ENCODE peak calls at places on chromosomes 3 and 15, in seven cellular contexts. One of them, this sample, is unnamed.

GRCh38 chr3:149763565-149763964 is 11.3 kb upstream of the COMMD2 start:
- DNase-seq in IMR-90: no peak
- DNase-seq in mesendoderm: no peak
- DNase-seq in H1: no peak
- DNase-seq in H9: no peak
- DNase-seq in neuronal stem cell: no peak
- DNase-seq in trophoblast cell: peak
- DNase-seq in this sample: no peak

GRCh38 chr3:123421353-123422174 is 27.3 kb downstream of the ADCY5 start:
- DNase-seq in H9: no peak
- DNase-seq in mesendoderm: no peak
- DNase-seq in neuronal stem cell: no peak
- DNase-seq in IMR-90: no peak
- DNase-seq in trophoblast cell: no peak
- DNase-seq in H1: no peak
- DNase-seq in this sample: peak

GRCh38 chr3:29183346-29184087 is 97.4 kb upstream of the RBMS3 start:
- DNase-seq in IMR-90: peak
- DNase-seq in H9: no peak
- DNase-seq in H1: no peak
- DNase-seq in mesendoderm: no peak
- DNase-seq in trophoblast cell: no peak
- DNase-seq in neuronal stem cell: no peak
- DNase-seq in this sample: peak

GRCh38 chr15:63668601-63669000 is 71.4 kb downstream of the FBXL22 start:
- DNase-seq in trophoblast cell: no peak
- DNase-seq in H9: no peak
- DNase-seq in neuronal stem cell: no peak
- DNase-seq in H1: no peak
- DNase-seq in IMR-90: no peak
- DNase-seq in mesendoderm: no peak
- DNase-seq in this sample: no peak

GRCh38 chr3:109731639-109732473 is 394.5 kb upstream of the DPPA4 start:
- DNase-seq in trophoblast cell: peak
- DNase-seq in neuronal stem cell: peak
- DNase-seq in IMR-90: peak
- DNase-seq in H9: no peak
- DNase-seq in mesendoderm: peak
- DNase-seq in H1: no peak
- DNase-seq in this sample: peak

GRCh38 chr3:69542265-69543079 is 156.6 kb upstream of the FRMD4B start:
- DNase-seq in trophoblast cell: no peak
- DNase-seq in H9: peak
- DNase-seq in H1: no peak
- DNase-seq in neuronal stem cell: peak
- DNase-seq in IMR-90: no peak
- DNase-seq in mesendoderm: peak
- DNase-seq in this sample: peak

GRCh38 chr15:27676647-27677046 is 422.5 kb downstream of the OCA2 start:
- DNase-seq in neuronal stem cell: no peak
- DNase-seq in IMR-90: no peak
- DNase-seq in trophoblast cell: no peak
- DNase-seq in H9: no peak
- DNase-seq in mesendoderm: no peak
- DNase-seq in H1: no peak
- DNase-seq in this sample: no peak

GRCh38 chr3:29156071-29156715 is 124.7 kb upstream of the RBMS3 start:
- DNase-seq in mesendoderm: peak
- DNase-seq in neuronal stem cell: peak
- DNase-seq in H1: peak
- DNase-seq in IMR-90: peak
- DNase-seq in trophoblast cell: no peak
- DNase-seq in H9: peak
- DNase-seq in this sample: no peak

GRCh38 chr3:129514563-129514962 is 13.9 kb upstream of the RHO start:
- DNase-seq in neuronal stem cell: no peak
- DNase-seq in H9: no peak
- DNase-seq in H1: no peak
- DNase-seq in trophoblast cell: no peak
- DNase-seq in mesendoderm: no peak
- DNase-seq in IMR-90: no peak
- DNase-seq in this sample: no peak

GRCh38 chr3:123800352-123800682 is 83.8 kb downstream of the MYLK start:
- DNase-seq in neuronal stem cell: no peak
- DNase-seq in mesendoderm: no peak
- DNase-seq in IMR-90: no peak
- DNase-seq in trophoblast cell: no peak
- DNase-seq in H1: no peak
- DNase-seq in H9: no peak
- DNase-seq in this sample: no peak

GRCh38 chr3:22439626-22440025 is 688.6 kb upstream of the ZNF385D start:
- DNase-seq in trophoblast cell: no peak
- DNase-seq in IMR-90: no peak
- DNase-seq in neuronal stem cell: no peak
- DNase-seq in H1: no peak
- DNase-seq in mesendoderm: no peak
- DNase-seq in H9: no peak
- DNase-seq in this sample: no peak

GRCh38 chr15:26126070-26126469 is 262.9 kb upstream of the ATP10A start:
- DNase-seq in IMR-90: no peak
- DNase-seq in neuronal stem cell: no peak
- DNase-seq in H1: no peak
- DNase-seq in mesendoderm: no peak
- DNase-seq in H9: no peak
- DNase-seq in trophoblast cell: no peak
- DNase-seq in this sample: no peak

GRCh38 chr15:61997786-61998185 is 62.5 kb downstream of the VPS13C start:
- DNase-seq in neuronal stem cell: no peak
- DNase-seq in H9: no peak
- DNase-seq in IMR-90: no peak
- DNase-seq in mesendoderm: peak
- DNase-seq in trophoblast cell: no peak
- DNase-seq in H1: no peak
- DNase-seq in this sample: no peak

GRCh38 chr15:40769310-40770146 is at the start of gene C15orf62:
- DNase-seq in IMR-90: peak
- DNase-seq in H1: no peak
- DNase-seq in H9: no peak
- DNase-seq in trophoblast cell: no peak
- DNase-seq in neuronal stem cell: no peak
- DNase-seq in mesendoderm: no peak
- DNase-seq in this sample: no peak

GRCh38 chr15:90580541-90580940 is 50.8 kb downstream of the CRTC3 start:
- DNase-seq in H9: no peak
- DNase-seq in neuronal stem cell: no peak
- DNase-seq in IMR-90: no peak
- DNase-seq in H1: no peak
- DNase-seq in mesendoderm: no peak
- DNase-seq in trophoblast cell: no peak
- DNase-seq in this sample: no peak

GRCh38 chr3:158105124-158105709 is 1.0 kb downstream of the SHOX2 start:
- DNase-seq in H9: peak
- DNase-seq in H1: no peak
- DNase-seq in IMR-90: no peak
- DNase-seq in trophoblast cell: peak
- DNase-seq in mesendoderm: peak
- DNase-seq in neuronal stem cell: no peak
- DNase-seq in this sample: peak

GRCh38 chr3:140252812-140253656 is 318.0 kb downstream of the CLSTN2 start:
- DNase-seq in H9: no peak
- DNase-seq in mesendoderm: no peak
- DNase-seq in IMR-90: no peak
- DNase-seq in neuronal stem cell: no peak
- DNase-seq in trophoblast cell: no peak
- DNase-seq in H1: no peak
- DNase-seq in this sample: no peak

GRCh38 chr3:186788482-186789370 is 5.3 kb downstream of the EIF4A2 start:
- DNase-seq in H9: no peak
- DNase-seq in trophoblast cell: peak
- DNase-seq in H1: no peak
- DNase-seq in mesendoderm: no peak
- DNase-seq in IMR-90: no peak
- DNase-seq in neuronal stem cell: no peak
- DNase-seq in this sample: no peak

GRCh38 chr3:117921411-117921810 is 1113.2 kb downstream of the IGSF11 start:
- DNase-seq in IMR-90: no peak
- DNase-seq in H1: no peak
- DNase-seq in H9: no peak
- DNase-seq in neuronal stem cell: no peak
- DNase-seq in trophoblast cell: no peak
- DNase-seq in mesendoderm: no peak
- DNase-seq in this sample: no peak

GRCh38 chr3:192827863-192828594 is 89.6 kb downstream of the MB21D2 start:
- DNase-seq in H9: no peak
- DNase-seq in H1: no peak
- DNase-seq in IMR-90: no peak
- DNase-seq in neuronal stem cell: no peak
- DNase-seq in mesendoderm: no peak
- DNase-seq in trophoblast cell: no peak
- DNase-seq in this sample: no peak
- H4K8ac ChIP-seq in H9: no peak
- H4K8ac ChIP-seq in H1: no peak
- H4K8ac ChIP-seq in IMR-90: no peak
- H4K8ac ChIP-seq in neuronal stem cell: no peak
- H4K8ac ChIP-seq in mesendoderm: no peak
- H4K8ac ChIP-seq in trophoblast cell: no peak
- H4K8ac ChIP-seq in this sample: no peak

DNA sequence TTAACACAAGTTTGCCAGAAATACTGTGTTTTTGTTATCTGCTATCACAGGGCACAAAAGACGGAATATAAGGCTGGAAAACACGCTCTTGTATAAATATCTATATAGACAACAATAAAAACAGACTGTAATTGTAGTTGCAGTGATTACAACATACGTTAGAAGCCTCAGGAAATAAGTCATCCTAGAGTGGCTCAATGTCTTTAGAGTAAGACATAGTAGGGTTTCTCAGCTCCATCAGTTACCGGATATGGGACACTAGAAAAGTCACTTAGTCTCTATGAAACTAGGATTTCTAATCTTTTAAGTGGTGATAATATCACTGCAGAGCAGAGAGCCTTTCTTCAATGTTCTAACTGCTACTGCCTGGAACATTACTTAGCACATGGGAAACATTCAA is 208.8 kb downstream of the STAG1 start:
- DNase-seq in IMR-90: peak
- DNase-seq in H9: no peak
- DNase-seq in H1: no peak
- DNase-seq in trophoblast cell: peak
- DNase-seq in neuronal stem cell: no peak
- DNase-seq in mesendoderm: no peak
- DNase-seq in this sample: peak
- H4K8ac ChIP-seq in IMR-90: no peak
- H4K8ac ChIP-seq in H9: no peak
- H4K8ac ChIP-seq in H1: no peak
- H4K8ac ChIP-seq in trophoblast cell: no peak
- H4K8ac ChIP-seq in neuronal stem cell: no peak
- H4K8ac ChIP-seq in mesendoderm: no peak
- H4K8ac ChIP-seq in this sample: no peak

GRCh38 chr3:98702166-98702565 is 61.0 kb upstream of the ST3GAL6 start:
- DNase-seq in H1: no peak
- DNase-seq in H9: no peak
- DNase-seq in neuronal stem cell: no peak
- DNase-seq in trophoblast cell: no peak
- DNase-seq in mesendoderm: no peak
- DNase-seq in IMR-90: peak
- DNase-seq in this sample: peak

GRCh38 chr3:98695816-98696215 is 67.3 kb upstream of the ST3GAL6 start:
- DNase-seq in IMR-90: peak
- DNase-seq in H1: no peak
- DNase-seq in H9: no peak
- DNase-seq in trophoblast cell: no peak
- DNase-seq in mesendoderm: no peak
- DNase-seq in neuronal stem cell: no peak
- DNase-seq in this sample: no peak

GRCh38 chr3:98697225-98697624 is 65.9 kb upstream of the ST3GAL6 start:
- DNase-seq in IMR-90: no peak
- DNase-seq in mesendoderm: no peak
- DNase-seq in H1: no peak
- DNase-seq in H9: no peak
- DNase-seq in neuronal stem cell: no peak
- DNase-seq in trophoblast cell: no peak
- DNase-seq in this sample: no peak

GRCh38 chr3:98701276-98701675 is 61.9 kb upstream of the ST3GAL6 start:
- DNase-seq in H9: no peak
- DNase-seq in IMR-90: no peak
- DNase-seq in trophoblast cell: no peak
- DNase-seq in neuronal stem cell: no peak
- DNase-seq in H1: no peak
- DNase-seq in mesendoderm: peak
- DNase-seq in this sample: no peak

DNA sequence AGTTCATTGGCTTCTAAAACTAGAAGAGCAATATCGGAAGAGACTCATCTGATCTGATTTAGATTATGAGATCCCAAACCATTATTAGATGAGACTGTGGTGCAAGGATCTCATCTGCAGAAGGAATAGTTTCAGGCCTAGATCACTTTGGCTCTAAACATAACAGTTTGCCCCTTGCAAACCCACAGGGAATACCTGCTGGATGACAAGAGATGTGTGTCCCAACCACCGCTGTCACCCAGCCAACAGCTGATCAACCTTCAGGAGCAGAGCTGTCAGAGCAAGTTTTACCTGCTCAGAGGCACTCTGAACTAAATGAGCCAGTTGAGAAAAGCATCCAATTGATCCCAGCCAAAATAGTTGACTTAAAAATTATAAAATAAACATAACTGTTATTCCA is 64.0 kb upstream of the ST3GAL6 start:
- DNase-seq in mesendoderm: no peak
- DNase-seq in H1: no peak
- DNase-seq in neuronal stem cell: no peak
- DNase-seq in IMR-90: peak
- DNase-seq in H9: no peak
- DNase-seq in trophoblast cell: peak
- DNase-seq in this sample: no peak
- H4K8ac ChIP-seq in mesendoderm: no peak
- H4K8ac ChIP-seq in H1: no peak
- H4K8ac ChIP-seq in neuronal stem cell: no peak
- H4K8ac ChIP-seq in IMR-90: no peak
- H4K8ac ChIP-seq in H9: no peak
- H4K8ac ChIP-seq in trophoblast cell: no peak
- H4K8ac ChIP-seq in this sample: peak

GRCh38 chr15:68148039-68148438 is 57.1 kb downstream of the CALML4 start:
- DNase-seq in neuronal stem cell: no peak
- DNase-seq in IMR-90: no peak
- DNase-seq in trophoblast cell: no peak
- DNase-seq in H1: no peak
- DNase-seq in mesendoderm: no peak
- DNase-seq in H9: no peak
- DNase-seq in this sample: no peak

GRCh38 chr15:68149059-68149458 is 56.1 kb downstream of the CALML4 start:
- DNase-seq in trophoblast cell: no peak
- DNase-seq in H9: no peak
- DNase-seq in mesendoderm: peak
- DNase-seq in IMR-90: peak
- DNase-seq in neuronal stem cell: no peak
- DNase-seq in H1: no peak
- DNase-seq in this sample: peak

GRCh38 chr15:68143129-68143528 is 62.0 kb downstream of the CALML4 start:
- DNase-seq in H9: no peak
- DNase-seq in IMR-90: no peak
- DNase-seq in trophoblast cell: no peak
- DNase-seq in H1: no peak
- DNase-seq in neuronal stem cell: no peak
- DNase-seq in mesendoderm: no peak
- DNase-seq in this sample: no peak

GRCh38 chr15:68143785-68144184 is 61.3 kb downstream of the CALML4 start:
- DNase-seq in mesendoderm: no peak
- DNase-seq in trophoblast cell: no peak
- DNase-seq in neuronal stem cell: no peak
- DNase-seq in H9: no peak
- DNase-seq in H1: no peak
- DNase-seq in IMR-90: no peak
- DNase-seq in this sample: no peak

GRCh38 chr15:68145706-68146105 is 59.4 kb downstream of the CALML4 start:
- DNase-seq in neuronal stem cell: no peak
- DNase-seq in H9: no peak
- DNase-seq in mesendoderm: no peak
- DNase-seq in H1: no peak
- DNase-seq in IMR-90: peak
- DNase-seq in trophoblast cell: no peak
- DNase-seq in this sample: no peak
- H4K8ac ChIP-seq in neuronal stem cell: no peak
- H4K8ac ChIP-seq in H9: no peak
- H4K8ac ChIP-seq in mesendoderm: no peak
- H4K8ac ChIP-seq in H1: no peak
- H4K8ac ChIP-seq in IMR-90: no peak
- H4K8ac ChIP-seq in trophoblast cell: no peak
- H4K8ac ChIP-seq in this sample: no peak

This sample was measured in mesenchymal stem cell.